ENCODE peak calls at places on chromosomes 12 and 14, in nine cellular contexts. O is suprapubic skin, C is KBM-7, H is heart right ventricle, D is transverse colon, G is dermis blood vessel endothelial cell, F is iris pigment epithelial cell, K is C1 segment of cervical spinal cord, I is endothelial cell of umbilical vein. A is an unnamed sample.

GRCh38 chr12:58896278-58896677 is 24.0 kb downstream of the LRIG3 start:
- DNase-seq in F (no peak), H (no peak), G (no peak), K (no peak), O (no peak), D (no peak), C (no peak), I (no peak), A (no peak)

GRCh38 chr14:94100847-94101246 is 9.7 kb upstream of the IFI27 start:
- DNase-seq in F (peak), I (no peak), G (no peak), H (no peak), D (no peak), K (no peak), O (no peak), C (no peak), A (peak)

GRCh38 chr12:116432321-116432750 is 126.8 kb upstream of the MAP1LC3B2 start:
- DNase-seq in K (no peak), H (no peak), I (no peak), F (peak), C (no peak), D (no peak), G (no peak), O (no peak), A (no peak)

GRCh38 chr12:80849367-80849766 is 88.4 kb downstream of the LIN7A start:
- DNase-seq in F (no peak), O (no peak), H (no peak), K (no peak), I (no peak), C (no peak), G (no peak), D (no peak), A (no peak)

GRCh38 chr12:94970560-94970959 is 32.9 kb downstream of the NDUFA12 start:
- DNase-seq in H (no peak), C (no peak), O (no peak), I (no peak), D (no peak), K (no peak), F (peak), G (no peak), A (no peak)

GRCh38 chr12:77766224-77766623 is 64.5 kb upstream of the NAV3 start:
- DNase-seq in G (no peak), I (no peak), O (no peak), H (no peak), F (no peak), K (no peak), D (no peak), C (no peak), A (no peak)

GRCh38 chr12:110533607-110534006 is 31.5 kb downstream of the RAD9B start:
- DNase-seq in O (no peak), F (peak), D (no peak), K (no peak), I (no peak), C (no peak), H (no peak), G (no peak), A (no peak)

GRCh38 chr14:95132732-95133131 is 24.6 kb downstream of the DICER1 start:
- DNase-seq in K (no peak), D (no peak), G (no peak), I (no peak), C (no peak), H (no peak), F (no peak), O (no peak), A (no peak)

GRCh38 chr12:40104461-40105264 is 1.2 kb downstream of the SLC2A13 start:
- DNase-seq in F (peak), D (peak), I (no peak), C (peak), H (peak), G (no peak), K (no peak), O (no peak), A (no peak)

A was measured in MV-4-11.